ENCODE peak calls at places on chromosomes 2 and 18, in seven cellular contexts. One of them, this sample, is unnamed.

GRCh38 chr18:55897101-55897500 is 309.1 kb upstream of the TCF4 start:
- DNase-seq in epithelial cell of prostate: no peak
- DNase-seq in endodermal cell: no peak
- DNase-seq in AG09319: no peak
- DNase-seq in T follicular helper cell: no peak
- DNase-seq in EL: no peak
- DNase-seq in GM13976: no peak
- DNase-seq in this sample: no peak

GRCh38 chr2:53234548-53234903 is 533.1 kb upstream of the CHAC2 start:
- DNase-seq in endodermal cell: no peak
- DNase-seq in EL: no peak
- DNase-seq in AG09319: no peak
- DNase-seq in GM13976: no peak
- DNase-seq in epithelial cell of prostate: no peak
- DNase-seq in T follicular helper cell: no peak
- DNase-seq in this sample: no peak

GRCh38 chr2:42092084-42092996 is 44.5 kb downstream of the PKDCC start:
- DNase-seq in T follicular helper cell: no peak
- DNase-seq in endodermal cell: no peak
- DNase-seq in AG09319: no peak
- DNase-seq in epithelial cell of prostate: no peak
- DNase-seq in GM13976: no peak
- DNase-seq in EL: no peak
- DNase-seq in this sample: peak

GRCh38 chr2:45823723-45824206 is 172.3 kb downstream of the PRKCE start:
- DNase-seq in endodermal cell: no peak
- DNase-seq in AG09319: no peak
- DNase-seq in EL: no peak
- DNase-seq in epithelial cell of prostate: peak
- DNase-seq in T follicular helper cell: no peak
- DNase-seq in GM13976: no peak
- DNase-seq in this sample: peak

GRCh38 chr2:84292545-84292944 is 166.5 kb downstream of the SUCLG1 start:
- DNase-seq in T follicular helper cell: no peak
- DNase-seq in endodermal cell: no peak
- DNase-seq in AG09319: no peak
- DNase-seq in EL: no peak
- DNase-seq in epithelial cell of prostate: no peak
- DNase-seq in GM13976: no peak
- DNase-seq in this sample: no peak

GRCh38 chr18:35711227-35711626 is 129.7 kb downstream of the GALNT1 start:
- DNase-seq in endodermal cell: no peak
- DNase-seq in EL: no peak
- DNase-seq in GM13976: no peak
- DNase-seq in epithelial cell of prostate: no peak
- DNase-seq in T follicular helper cell: no peak
- DNase-seq in AG09319: no peak
- DNase-seq in this sample: no peak

GRCh38 chr2:96788393-96789244 is 27.4 kb upstream of the CNNM3 start:
- DNase-seq in epithelial cell of prostate: no peak
- DNase-seq in EL: no peak
- DNase-seq in AG09319: no peak
- DNase-seq in GM13976: no peak
- DNase-seq in T follicular helper cell: no peak
- DNase-seq in endodermal cell: no peak
- DNase-seq in this sample: no peak

GRCh38 chr2:179861027-179861776 is at the start of gene ZNF385B:
- DNase-seq in T follicular helper cell: no peak
- DNase-seq in epithelial cell of prostate: no peak
- DNase-seq in endodermal cell: peak
- DNase-seq in EL: peak
- DNase-seq in GM13976: peak
- DNase-seq in AG09319: no peak
- DNase-seq in this sample: peak

GRCh38 chr18:48872234-48873145 is 78.3 kb downstream of the SMAD7 start:
- DNase-seq in endodermal cell: no peak
- DNase-seq in GM13976: no peak
- DNase-seq in T follicular helper cell: no peak
- DNase-seq in EL: peak
- DNase-seq in AG09319: no peak
- DNase-seq in epithelial cell of prostate: peak
- DNase-seq in this sample: no peak

GRCh38 chr2:11379558-11379957 is 35.1 kb upstream of the ROCK2 start:
- DNase-seq in EL: no peak
- DNase-seq in epithelial cell of prostate: no peak
- DNase-seq in T follicular helper cell: no peak
- DNase-seq in endodermal cell: no peak
- DNase-seq in AG09319: peak
- DNase-seq in GM13976: no peak
- DNase-seq in this sample: no peak

GRCh38 chr2:54524236-54524991 is 68.3 kb downstream of the SPTBN1 start:
- DNase-seq in AG09319: no peak
- DNase-seq in GM13976: peak
- DNase-seq in EL: peak
- DNase-seq in epithelial cell of prostate: no peak
- DNase-seq in T follicular helper cell: no peak
- DNase-seq in endodermal cell: no peak
- DNase-seq in this sample: no peak

GRCh38 chr2:159106105-159106504 is 137.7 kb downstream of the TANC1 start:
- DNase-seq in GM13976: no peak
- DNase-seq in T follicular helper cell: no peak
- DNase-seq in epithelial cell of prostate: no peak
- DNase-seq in EL: peak
- DNase-seq in AG09319: no peak
- DNase-seq in endodermal cell: no peak
- DNase-seq in this sample: no peak

GRCh38 chr2:74001781-74002514 is 17.2 kb downstream of the TET3 start:
- DNase-seq in AG09319: no peak
- DNase-seq in GM13976: no peak
- DNase-seq in EL: no peak
- DNase-seq in endodermal cell: no peak
- DNase-seq in epithelial cell of prostate: no peak
- DNase-seq in T follicular helper cell: no peak
- DNase-seq in this sample: no peak

GRCh38 chr2:191923652-191923997 is 76.7 kb upstream of the CAVIN2 start:
- DNase-seq in epithelial cell of prostate: no peak
- DNase-seq in EL: no peak
- DNase-seq in AG09319: no peak
- DNase-seq in T follicular helper cell: no peak
- DNase-seq in endodermal cell: no peak
- DNase-seq in GM13976: no peak
- DNase-seq in this sample: no peak

This sample was measured in upper lobe of left lung.